ENCODE peak calls at places on chromosomes 12 and 14, in six cellular contexts. P is epithelial cell of esophagus, U is lower lobe of right lung, Z is uterus, G is sigmoid colon, O is cardiac fibroblast. T is an unnamed sample.

GRCh38 chr12:20368653-20369163 is 371 bp downstream of the PDE3A start:
- DNase-seq in P (peak), U (no peak), Z (peak), G (peak), O (peak), T (peak)

GRCh38 chr12:52086944-52087835 is 7.7 kb downstream of the SMIM41 start:
- DNase-seq in P (no peak), U (no peak), Z (no peak), G (no peak), O (no peak), T (no peak)

GRCh38 chr12:76074701-76075336 is 9.7 kb downstream of the NAP1L1 start:
- DNase-seq in P (no peak), U (no peak), Z (no peak), G (no peak), O (no peak), T (no peak)

GRCh38 chr12:26451763-26452162 is 256.4 kb downstream of the SSPN start:
- DNase-seq in P (no peak), U (no peak), Z (no peak), G (no peak), O (no peak), T (no peak)

GRCh38 chr12:20950248-20950647 is 139.7 kb downstream of the SLCO1B3 start:
- DNase-seq in P (peak), U (no peak), Z (no peak), G (no peak), O (peak), T (no peak)

GRCh38 chr14:93010543-93011541 is 87.9 kb downstream of the CHGA start:
- DNase-seq in P (no peak), U (no peak), Z (no peak), G (no peak), O (no peak), T (no peak)

GRCh38 chr14:64774272-64774671 is 70.0 kb downstream of the PLEKHG3 start:
- DNase-seq in P (no peak), U (no peak), Z (no peak), G (peak), O (no peak), T (no peak)

GRCh38 chr12:12398026-12398859 is 41.4 kb downstream of the BORCS5 start:
- DNase-seq in P (peak), U (no peak), Z (peak), G (peak), O (peak), T (no peak)

GRCh38 chr14:63453443-63453936 is 89.7 kb downstream of the PPP2R5E start:
- DNase-seq in P (no peak), U (no peak), Z (no peak), G (no peak), O (peak), T (no peak)

GRCh38 chr14:42174357-42174756 is 567.7 kb downstream of the LRFN5 start:
- DNase-seq in P (no peak), U (no peak), Z (no peak), G (no peak), O (no peak), T (no peak)

GRCh38 chr12:11795910-11796459 is 146.5 kb downstream of the ETV6 start:
- DNase-seq in P (peak), U (no peak), Z (no peak), G (no peak), O (peak), T (no peak)

GRCh38 chr12:80776706-80777105 is 60.0 kb downstream of the MYF5 start:
- DNase-seq in P (peak), U (no peak), Z (no peak), G (no peak), O (no peak), T (no peak)

GRCh38 chr14:64758025-64758521 is 53.8 kb downstream of the PLEKHG3 start:
- DNase-seq in P (peak), U (peak), Z (peak), G (no peak), O (peak), T (no peak)

GRCh38 chr12:71594214-71594948 is 69.3 kb downstream of the ZFC3H1 start:
- DNase-seq in P (no peak), U (no peak), Z (no peak), G (no peak), O (peak), T (no peak)

GRCh38 chr14:106513302-106513701 is 986.9 kb downstream of the TMEM121 start:
- DNase-seq in P (no peak), U (no peak), Z (no peak), G (no peak), O (no peak), T (no peak)

GRCh38 chr14:104277416-104278213 is 139.2 kb downstream of the KIF26A start:
- DNase-seq in P (no peak), U (no peak), Z (peak), G (no peak), O (no peak), T (peak)

GRCh38 chr14:70585221-70585620 is 15.2 kb downstream of the MED6 start:
- DNase-seq in P (peak), U (no peak), Z (no peak), G (no peak), O (no peak), T (no peak)

GRCh38 chr14:77183896-77184295 is 2.3 kb downstream of the TMEM63C start:
- DNase-seq in P (no peak), U (no peak), Z (no peak), G (no peak), O (no peak), T (no peak)

GRCh38 chr14:24984846-24985589 is 64.9 kb downstream of the STXBP6 start:
- DNase-seq in P (no peak), U (no peak), Z (peak), G (peak), O (peak), T (no peak)

GRCh38 chr12:51070004-51070403 is 13.4 kb downstream of the CSRNP2 start:
- DNase-seq in P (peak), U (no peak), Z (no peak), G (no peak), O (peak), T (no peak)

GRCh38 chr12:1796515-1797010 is 23.8 kb upstream of the LRTM2 start:
- DNase-seq in P (peak), U (peak), Z (no peak), G (no peak), O (peak), T (no peak)
- TF ChIP-seq CTCF in P (no peak), U (no peak), Z (no peak), G (no peak), O (no peak), T (no peak)

GRCh38 chr14:61877050-61877390 is 114.8 kb downstream of the SNAPC1 start:
- DNase-seq in P (no peak), U (no peak), Z (no peak), G (no peak), O (no peak), T (no peak)
- TF ChIP-seq CTCF in P (no peak), U (no peak), Z (no peak), G (no peak), O (no peak), T (no peak)

GRCh38 chr12:84033162-84033561 is 879.4 kb downstream of the SLC6A15 start:
- DNase-seq in P (no peak), U (no peak), Z (no peak), G (no peak), O (no peak), T (no peak)

GRCh38 chr12:84036912-84037311 is 875.7 kb downstream of the SLC6A15 start:
- DNase-seq in P (no peak), U (no peak), Z (no peak), G (no peak), O (no peak), T (no peak)

GRCh38 chr12:84038241-84038640 is 874.4 kb downstream of the SLC6A15 start:
- DNase-seq in P (peak), U (no peak), Z (no peak), G (no peak), O (no peak), T (no peak)

GRCh38 chr12:84035766-84036165 is 876.8 kb downstream of the SLC6A15 start:
- DNase-seq in P (no peak), U (no peak), Z (no peak), G (no peak), O (no peak), T (no peak)

DNA sequence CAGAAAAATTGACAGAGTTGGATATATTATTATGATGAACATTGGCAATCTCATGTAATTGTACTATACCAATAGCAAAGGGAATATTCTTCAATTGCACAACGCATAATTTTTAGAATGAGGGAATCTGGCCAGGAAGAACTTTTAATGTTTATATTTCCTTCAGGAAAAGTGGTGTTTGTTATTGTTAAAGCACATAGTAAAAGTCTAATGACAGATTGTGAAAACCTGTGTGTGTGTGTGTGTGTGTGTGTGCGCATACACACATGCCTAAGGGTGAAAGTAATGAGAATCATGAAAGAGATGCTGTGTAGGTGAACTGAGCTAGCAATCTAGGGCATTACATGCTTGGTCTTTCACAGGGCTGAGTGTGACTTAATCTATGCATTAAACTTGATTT is 877.7 kb downstream of the SLC6A15 start:
- DNase-seq in P (no peak), U (no peak), Z (no peak), G (no peak), O (no peak), T (no peak)
- TF ChIP-seq CTCF in P (no peak), U (no peak), Z (no peak), G (no peak), O (no peak), T (no peak)

GRCh38 chr12:89920866-89921265 is 212.2 kb upstream of the ATP2B1 start:
- DNase-seq in P (no peak), U (no peak), Z (no peak), G (no peak), O (no peak), T (no peak)

GRCh38 chr12:89924191-89924590 is 215.6 kb upstream of the ATP2B1 start:
- DNase-seq in P (no peak), U (no peak), Z (no peak), G (no peak), O (no peak), T (no peak)

GRCh38 chr12:89919241-89919906 is 210.7 kb upstream of the ATP2B1 start:
- DNase-seq in P (peak), U (no peak), Z (no peak), G (no peak), O (no peak), T (no peak)

GRCh38 chr12:89918172-89918880 is 209.7 kb upstream of the ATP2B1 start:
- DNase-seq in P (no peak), U (no peak), Z (no peak), G (no peak), O (no peak), T (no peak)
- TF ChIP-seq CTCF in P (no peak), U (no peak), Z (no peak), G (no peak), O (no peak), T (no peak)

T was measured in type B pancreatic cell.